ENCODE peak calls at places on chromosomes 4 and X, in seven cellular contexts. Z is cardiac muscle cell; V is progenitor cell of endocrine pancreas; J is activated gamma-delta T cell treated with Interleukin-2 at 50 U/mL for 16 hours; B is activated CD4-positive, alpha-beta T cell treated with anti-CD3 and anti-CD28 coated beads, Interleukin-2, amount 50 U/mL, for 48 hours; G is astrocyte; H is PC-3. O is an unnamed sample.

GRCh38 chrX:38376747-38377146 is 24.3 kb downstream of the OTC start:
- DNase-seq in J (no peak), V (no peak), H (no peak), G (no peak), Z (no peak), B (no peak), O (no peak)

GRCh38 chr4:110837896-110838450 is 215.1 kb upstream of the PITX2 start:
- DNase-seq in V (no peak), B (no peak), J (no peak), Z (no peak), G (no peak), H (no peak), O (no peak)

GRCh38 chr4:156816356-156816755 is 155.2 kb downstream of the PDGFC start:
- DNase-seq in H (no peak), V (no peak), J (no peak), B (no peak), Z (no peak), G (no peak), O (no peak)

GRCh38 chr4:122992111-122992510 is 69.7 kb upstream of the NUDT6 start:
- DNase-seq in J (no peak), H (peak), Z (no peak), V (no peak), G (peak), B (no peak), O (no peak)

GRCh38 chrX:1529756-1530155 is 7.2 kb downstream of the P2RY8 start:
- DNase-seq in V (no peak), H (no peak), G (no peak), B (peak), Z (no peak), J (no peak), O (no peak)

GRCh38 chrX:63784902-63785692 is at the start of gene ARHGEF9:
- DNase-seq in J (no peak), Z (peak), B (peak), G (no peak), H (no peak), V (peak), O (peak)

GRCh38 chr4:6087669-6088068 is 69.4 kb upstream of the C4orf50 start:
- DNase-seq in H (peak), B (no peak), J (no peak), G (no peak), V (no peak), Z (peak), O (peak)

GRCh38 chr4:3403104-3403906 is 38.5 kb upstream of the HGFAC start:
- DNase-seq in V (no peak), Z (no peak), G (no peak), B (no peak), H (no peak), J (no peak), O (no peak)

GRCh38 chr4:55367084-55367722 is 21.2 kb downstream of the SRD5A3 start:
- DNase-seq in B (no peak), H (no peak), Z (no peak), J (no peak), V (no peak), G (no peak), O (no peak)

O was measured in iPS DF 6.9.